ENCODE peak calls at places on chromosomes 5 and 9, in eight cellular contexts. One of them, this sample, is unnamed.
A peak's percentile ranks its signal among the peaks of the same experiment; 100 is the strongest.

GRCh38 chr5:158957196-158957595 is 142.5 kb downstream of the EBF1 start:
- DNase-seq in astrocyte: no peak
- DNase-seq in Panc1: no peak
- DNase-seq in omental fat pad: no peak
- DNase-seq in GM10248: no peak
- DNase-seq in astrocyte of the spinal cord: no peak
- DNase-seq in fibroblast of lung: no peak
- DNase-seq in mucosa of descending colon: no peak
- DNase-seq in this sample: no peak

GRCh38 chr5:33933723-33934544 is 2.3 kb upstream of the RXFP3 start:
- DNase-seq in astrocyte of the spinal cord: peak; percentile 26
- DNase-seq in omental fat pad: no peak
- DNase-seq in Panc1: no peak
- DNase-seq in GM10248: peak; percentile 59
- DNase-seq in fibroblast of lung: peak; percentile 56
- DNase-seq in mucosa of descending colon: no peak
- DNase-seq in astrocyte: peak; percentile 40
- DNase-seq in this sample: no peak

GRCh38 chr5:55816342-55816741 is 34.8 kb upstream of the IL31RA start:
- DNase-seq in astrocyte of the spinal cord: peak; percentile 90
- DNase-seq in omental fat pad: no peak
- DNase-seq in astrocyte: peak; percentile 90
- DNase-seq in GM10248: no peak
- DNase-seq in mucosa of descending colon: no peak
- DNase-seq in Panc1: no peak
- DNase-seq in fibroblast of lung: peak; percentile 92
- DNase-seq in this sample: no peak

GRCh38 chr9:26292943-26293342 is 599.7 kb downstream of the CAAP1 start:
- DNase-seq in fibroblast of lung: peak; percentile 81
- DNase-seq in astrocyte: peak; percentile 72
- DNase-seq in Panc1: no peak
- DNase-seq in astrocyte of the spinal cord: peak; percentile 74
- DNase-seq in omental fat pad: no peak
- DNase-seq in mucosa of descending colon: no peak
- DNase-seq in GM10248: no peak
- DNase-seq in this sample: no peak

GRCh38 chr5:54794437-54794970 is 190.9 kb downstream of the ESM1 start:
- DNase-seq in mucosa of descending colon: no peak
- DNase-seq in omental fat pad: no peak
- DNase-seq in astrocyte of the spinal cord: no peak
- DNase-seq in fibroblast of lung: no peak
- DNase-seq in Panc1: no peak
- DNase-seq in astrocyte: no peak
- DNase-seq in GM10248: no peak
- DNase-seq in this sample: no peak

GRCh38 chr5:54944364-54944763 is 41.0 kb downstream of the ESM1 start:
- DNase-seq in astrocyte of the spinal cord: peak; percentile 53
- DNase-seq in Panc1: peak; percentile 15
- DNase-seq in astrocyte: peak; percentile 13
- DNase-seq in mucosa of descending colon: no peak
- DNase-seq in omental fat pad: no peak
- DNase-seq in GM10248: peak; percentile 26
- DNase-seq in fibroblast of lung: peak; percentile 30
- DNase-seq in this sample: no peak

GRCh38 chr9:122453677-122454135 is 24.0 kb downstream of the OR1J1 start:
- DNase-seq in omental fat pad: no peak
- DNase-seq in mucosa of descending colon: no peak
- DNase-seq in astrocyte: no peak
- DNase-seq in fibroblast of lung: no peak
- DNase-seq in Panc1: no peak
- DNase-seq in astrocyte of the spinal cord: no peak
- DNase-seq in GM10248: no peak
- DNase-seq in this sample: no peak

GRCh38 chr5:61270510-61271165 is 61.4 kb upstream of the ZSWIM6 start:
- DNase-seq in fibroblast of lung: no peak
- DNase-seq in GM10248: no peak
- DNase-seq in Panc1: no peak
- DNase-seq in astrocyte of the spinal cord: no peak
- DNase-seq in omental fat pad: no peak
- DNase-seq in mucosa of descending colon: no peak
- DNase-seq in astrocyte: no peak
- DNase-seq in this sample: no peak

GRCh38 chr5:178320281-178320855 is 87.8 kb upstream of the PHYKPL start:
- DNase-seq in astrocyte: no peak
- DNase-seq in Panc1: no peak
- DNase-seq in omental fat pad: no peak
- DNase-seq in fibroblast of lung: no peak
- DNase-seq in mucosa of descending colon: no peak
- DNase-seq in GM10248: no peak
- DNase-seq in astrocyte of the spinal cord: no peak
- DNase-seq in this sample: no peak

GRCh38 chr9:121945849-121946248 is 147.3 kb downstream of the TTLL11 start:
- DNase-seq in Panc1: no peak
- DNase-seq in astrocyte: no peak
- DNase-seq in mucosa of descending colon: no peak
- DNase-seq in omental fat pad: no peak
- DNase-seq in GM10248: no peak
- DNase-seq in astrocyte of the spinal cord: peak; percentile 50
- DNase-seq in fibroblast of lung: peak; percentile 46
- DNase-seq in this sample: no peak

DNA sequence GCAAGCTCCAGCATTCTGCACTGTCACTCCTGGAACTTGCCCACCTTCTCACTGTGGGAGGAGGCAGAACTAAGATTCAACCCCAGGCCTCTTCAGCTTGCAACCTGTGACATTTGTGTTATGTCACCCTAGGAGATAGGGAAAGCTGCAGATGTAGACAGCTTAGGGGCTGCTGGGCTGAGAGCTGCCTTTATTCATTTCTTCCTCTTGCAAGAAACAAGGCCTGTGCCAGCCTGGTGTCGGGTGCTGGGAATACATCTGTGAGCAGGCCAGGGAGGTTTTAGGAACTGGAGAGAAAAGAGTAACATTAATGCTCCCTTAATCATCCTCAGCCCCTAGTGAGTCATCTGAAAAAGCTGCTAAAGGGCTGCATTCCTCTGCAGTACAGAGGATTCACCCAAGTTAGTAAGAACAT is 101.8 kb downstream of the FGF18 start:
- DNase-seq in omental fat pad: peak; percentile 38
- DNase-seq in astrocyte: peak; percentile 93
- DNase-seq in mucosa of descending colon: no peak
- DNase-seq in astrocyte of the spinal cord: peak; percentile 91
- DNase-seq in Panc1: no peak
- DNase-seq in GM10248: no peak
- DNase-seq in fibroblast of lung: peak; percentile 96
- DNase-seq in this sample: peak; percentile 23
- TF ChIP-seq CTCF in omental fat pad: no peak
- TF ChIP-seq CTCF in astrocyte: peak; percentile 9
- TF ChIP-seq CTCF in mucosa of descending colon: no peak
- TF ChIP-seq CTCF in astrocyte of the spinal cord: no peak
- TF ChIP-seq CTCF in Panc1: no peak
- TF ChIP-seq CTCF in GM10248: no peak
- TF ChIP-seq CTCF in fibroblast of lung: peak; percentile 32
- TF ChIP-seq CTCF in this sample: no peak

DNA sequence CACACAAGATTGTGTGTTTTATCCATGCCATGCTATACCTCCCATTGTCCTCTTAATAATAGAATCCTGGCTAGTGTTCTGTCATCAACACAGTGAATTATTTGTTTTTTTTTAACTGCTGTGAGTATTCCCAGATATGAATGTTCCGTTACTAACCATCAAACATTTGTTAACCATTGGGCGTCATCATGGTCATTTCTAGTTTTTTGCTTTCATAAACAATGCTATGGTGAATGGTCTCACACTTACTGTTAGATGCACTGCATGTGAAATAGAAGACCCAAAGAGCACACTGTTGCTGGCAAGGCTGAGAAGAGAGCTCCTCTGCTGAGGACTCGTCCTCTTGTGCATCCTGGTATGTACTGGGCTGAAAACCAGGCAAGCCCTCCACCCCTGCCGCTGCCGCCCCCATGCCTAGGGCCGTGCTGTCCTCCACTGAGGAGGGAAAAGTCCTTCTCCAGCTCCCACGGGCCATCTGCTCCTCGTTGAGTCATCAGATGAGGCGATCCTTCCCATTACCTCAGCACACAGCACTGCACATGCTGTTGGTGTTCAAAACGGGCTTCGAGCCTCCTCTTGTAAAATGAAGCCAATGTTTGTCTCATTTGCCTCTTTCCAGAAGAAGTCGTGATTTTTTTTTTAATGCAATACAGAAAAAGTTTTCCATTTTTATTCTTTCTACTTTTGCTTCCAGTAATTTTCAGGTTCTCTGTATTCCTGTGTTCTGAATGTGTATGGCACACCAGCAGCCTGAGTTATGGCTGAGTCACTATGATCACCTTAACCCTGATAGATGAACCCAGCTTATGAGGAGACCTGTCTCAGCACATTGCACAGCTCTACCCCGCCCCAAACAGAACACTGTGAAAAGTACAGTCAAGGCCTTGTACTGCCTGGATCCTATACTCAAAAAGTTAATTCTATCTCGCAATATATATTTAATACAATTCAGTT is 219.0 kb downstream of the AOPEP start:
- DNase-seq in fibroblast of lung: peak; percentile 95
- DNase-seq in omental fat pad: peak; percentile 44
- DNase-seq in Panc1: peak; percentile 25
- DNase-seq in GM10248: no peak
- DNase-seq in astrocyte: peak; percentile 93
- DNase-seq in mucosa of descending colon: no peak
- DNase-seq in astrocyte of the spinal cord: peak; percentile 86
- DNase-seq in this sample: no peak
- TF ChIP-seq CTCF in fibroblast of lung: no peak
- TF ChIP-seq CTCF in omental fat pad: no peak
- TF ChIP-seq CTCF in Panc1: no peak
- TF ChIP-seq CTCF in GM10248: no peak
- TF ChIP-seq CTCF in astrocyte: no peak
- TF ChIP-seq CTCF in mucosa of descending colon: no peak
- TF ChIP-seq CTCF in astrocyte of the spinal cord: no peak
- TF ChIP-seq CTCF in this sample: no peak

GRCh38 chr5:80492741-80493140 is 4.8 kb downstream of the FAM151B start:
- DNase-seq in mucosa of descending colon: no peak
- DNase-seq in Panc1: no peak
- DNase-seq in astrocyte: no peak
- DNase-seq in fibroblast of lung: no peak
- DNase-seq in GM10248: no peak
- DNase-seq in omental fat pad: no peak
- DNase-seq in astrocyte of the spinal cord: no peak
- DNase-seq in this sample: no peak

GRCh38 chr5:80487444-80487828 is 464 bp upstream of the FAM151B start:
- DNase-seq in GM10248: no peak
- DNase-seq in fibroblast of lung: no peak
- DNase-seq in Panc1: no peak
- DNase-seq in mucosa of descending colon: no peak
- DNase-seq in astrocyte: no peak
- DNase-seq in omental fat pad: no peak
- DNase-seq in astrocyte of the spinal cord: no peak
- DNase-seq in this sample: no peak

GRCh38 chr5:80483636-80484232 is 4.2 kb upstream of the FAM151B start:
- DNase-seq in mucosa of descending colon: no peak
- DNase-seq in fibroblast of lung: no peak
- DNase-seq in Panc1: no peak
- DNase-seq in astrocyte of the spinal cord: no peak
- DNase-seq in omental fat pad: no peak
- DNase-seq in GM10248: no peak
- DNase-seq in astrocyte: no peak
- DNase-seq in this sample: no peak

GRCh38 chr5:80491296-80491695 is 3.4 kb downstream of the FAM151B start:
- DNase-seq in Panc1: no peak
- DNase-seq in astrocyte of the spinal cord: no peak
- DNase-seq in omental fat pad: no peak
- DNase-seq in mucosa of descending colon: no peak
- DNase-seq in GM10248: no peak
- DNase-seq in fibroblast of lung: no peak
- DNase-seq in astrocyte: no peak
- DNase-seq in this sample: no peak

DNA sequence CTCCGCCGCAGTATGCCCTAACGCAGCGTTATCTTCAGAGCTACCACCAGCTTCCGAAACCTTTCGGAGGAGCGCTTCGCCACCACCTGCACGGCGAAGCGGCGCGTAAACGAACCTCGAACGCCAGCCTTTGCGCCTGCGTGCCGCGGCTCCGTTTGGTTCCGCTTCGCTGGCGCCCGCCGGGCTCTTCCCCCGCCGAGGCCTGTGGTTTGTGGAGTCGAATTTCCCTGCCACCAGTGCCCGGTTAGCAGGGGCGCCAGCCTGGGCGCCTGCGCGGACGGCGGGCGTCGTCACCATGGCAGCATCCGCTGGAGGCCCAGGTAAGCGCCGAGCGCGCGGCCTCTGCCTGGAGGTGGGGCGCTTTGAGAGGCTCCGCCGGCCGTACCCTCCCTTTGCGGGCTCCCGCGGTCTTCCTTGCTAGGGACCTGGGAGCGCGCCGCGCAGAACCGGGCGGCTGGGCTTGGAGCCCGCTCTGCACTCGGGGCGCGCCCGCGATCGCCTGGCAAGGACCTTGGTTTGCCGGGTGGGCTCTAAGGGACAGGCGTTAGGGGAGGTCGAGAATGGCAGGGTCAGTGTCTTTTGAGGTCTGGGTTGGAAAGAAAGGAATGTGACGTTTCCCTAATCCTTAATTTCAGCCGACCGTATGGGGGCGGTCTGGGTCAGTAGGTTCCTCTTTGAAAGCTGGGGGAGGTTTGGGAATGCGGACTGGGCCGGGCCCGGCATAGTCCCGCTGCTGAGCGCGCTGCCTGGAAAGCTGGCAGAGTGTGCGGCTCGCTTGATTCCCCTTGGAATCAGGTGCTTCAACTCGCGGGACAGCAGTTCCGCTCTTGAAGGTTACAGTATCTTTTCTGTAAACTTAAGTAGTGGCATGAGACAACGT is at the start of gene FAM151B:
- DNase-seq in omental fat pad: peak; percentile 28
- DNase-seq in fibroblast of lung: peak; percentile 93
- DNase-seq in GM10248: peak; percentile 76
- DNase-seq in astrocyte of the spinal cord: peak; percentile 91
- DNase-seq in astrocyte: peak; percentile 86
- DNase-seq in Panc1: peak; percentile 87
- DNase-seq in mucosa of descending colon: peak; percentile 95
- DNase-seq in this sample: peak; percentile 63
- TF ChIP-seq CTCF in omental fat pad: no peak
- TF ChIP-seq CTCF in fibroblast of lung: peak; percentile 33
- TF ChIP-seq CTCF in GM10248: no peak
- TF ChIP-seq CTCF in astrocyte of the spinal cord: no peak
- TF ChIP-seq CTCF in astrocyte: no peak
- TF ChIP-seq CTCF in Panc1: peak; percentile 64
- TF ChIP-seq CTCF in mucosa of descending colon: no peak
- TF ChIP-seq CTCF in this sample: no peak

DNA sequence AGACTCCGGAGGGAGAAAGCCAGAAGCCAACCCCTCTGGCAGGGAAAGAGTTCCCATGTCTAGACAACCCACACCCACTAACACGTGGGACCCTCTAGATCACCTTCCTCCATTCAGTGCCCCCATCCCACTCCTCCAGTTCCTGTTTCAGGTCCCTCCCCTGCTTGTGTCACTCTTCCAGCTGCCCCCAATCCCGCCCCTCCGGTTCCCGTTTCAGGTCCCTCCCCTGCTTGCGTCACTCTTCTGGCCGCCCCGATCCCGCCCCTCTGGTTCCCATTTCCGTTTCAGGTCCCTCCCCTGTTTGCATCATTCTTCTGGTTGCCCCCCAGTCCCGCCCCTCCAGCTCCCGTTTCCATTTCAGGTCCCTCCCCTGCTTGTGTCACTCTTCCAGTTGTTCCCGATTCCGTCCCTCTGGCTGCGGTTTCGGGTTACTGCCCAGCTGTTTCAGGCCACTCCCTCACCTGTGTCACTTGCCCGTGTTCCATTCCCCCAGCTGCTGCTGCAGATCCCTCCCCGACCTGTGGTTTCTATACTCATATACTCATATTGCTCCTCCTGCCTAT is 64.8 kb upstream of the RANBP6 start:
- DNase-seq in mucosa of descending colon: peak; percentile 90
- DNase-seq in astrocyte: peak; percentile 80
- DNase-seq in GM10248: peak; percentile 59
- DNase-seq in astrocyte of the spinal cord: peak; percentile 86
- DNase-seq in Panc1: no peak
- DNase-seq in fibroblast of lung: peak; percentile 88
- DNase-seq in omental fat pad: peak; percentile 53
- DNase-seq in this sample: peak; percentile 87
- TF ChIP-seq CTCF in mucosa of descending colon: no peak
- TF ChIP-seq CTCF in astrocyte: no peak
- TF ChIP-seq CTCF in GM10248: no peak
- TF ChIP-seq CTCF in astrocyte of the spinal cord: no peak
- TF ChIP-seq CTCF in Panc1: no peak
- TF ChIP-seq CTCF in fibroblast of lung: no peak
- TF ChIP-seq CTCF in omental fat pad: no peak
- TF ChIP-seq CTCF in this sample: no peak